ENCODE peak calls at places on chromosomes 13 and 19, in five cellular contexts. One of them, this sample, is unnamed.
A peak's percentile ranks its signal among the peaks of the same experiment; 100 is the strongest.

GRCh38 chr13:48072304-48072703 is 22.6 kb downstream of the MED4 start:
- DNase-seq in gastrocnemius medialis: no peak
- DNase-seq in cardiac fibroblast: peak; percentile 46
- DNase-seq in brain microvascular endothelial cell: no peak
- DNase-seq in GM23338: no peak
- DNase-seq in this sample: no peak

GRCh38 chr19:3942790-3943409 is 10.0 kb downstream of the NMRK2 start:
- DNase-seq in gastrocnemius medialis: peak; percentile 96
- DNase-seq in cardiac fibroblast: peak; percentile 24
- DNase-seq in brain microvascular endothelial cell: no peak
- DNase-seq in GM23338: no peak
- DNase-seq in this sample: no peak

GRCh38 chr19:45424191-45425058 is 708 bp upstream of the ERCC1 start:
- DNase-seq in gastrocnemius medialis: peak; percentile 68
- DNase-seq in cardiac fibroblast: peak; percentile 98
- DNase-seq in brain microvascular endothelial cell: peak; percentile 91
- DNase-seq in GM23338: peak; percentile 82
- DNase-seq in this sample: peak; percentile 49

GRCh38 chr13:21047591-21048282 is 13.6 kb downstream of the LATS2 start:
- DNase-seq in gastrocnemius medialis: no peak
- DNase-seq in cardiac fibroblast: no peak
- DNase-seq in brain microvascular endothelial cell: no peak
- DNase-seq in GM23338: no peak
- DNase-seq in this sample: no peak

GRCh38 chr13:22064854-22065646 is 394.2 kb downstream of the FGF9 start:
- DNase-seq in gastrocnemius medialis: no peak
- DNase-seq in cardiac fibroblast: no peak
- DNase-seq in brain microvascular endothelial cell: no peak
- DNase-seq in GM23338: no peak
- DNase-seq in this sample: no peak

GRCh38 chr19:34482380-34483250 is 1.1 kb downstream of the WTIP start:
- DNase-seq in gastrocnemius medialis: peak; percentile 10
- DNase-seq in cardiac fibroblast: peak; percentile 46
- DNase-seq in brain microvascular endothelial cell: no peak
- DNase-seq in GM23338: peak; percentile 65
- DNase-seq in this sample: no peak

GRCh38 chr13:29589234-29589633 is 6.3 kb downstream of the SLC7A1 start:
- DNase-seq in gastrocnemius medialis: no peak
- DNase-seq in cardiac fibroblast: peak; percentile 42
- DNase-seq in brain microvascular endothelial cell: peak; percentile 33
- DNase-seq in GM23338: no peak
- DNase-seq in this sample: no peak

GRCh38 chr13:42367836-42368235 is 95.9 kb downstream of the AKAP11 start:
- DNase-seq in gastrocnemius medialis: no peak
- DNase-seq in cardiac fibroblast: peak; percentile 38
- DNase-seq in brain microvascular endothelial cell: no peak
- DNase-seq in GM23338: no peak
- DNase-seq in this sample: no peak

GRCh38 chr19:40982594-40983101 is 8.4 kb upstream of the CYP2B6 start:
- DNase-seq in gastrocnemius medialis: no peak
- DNase-seq in cardiac fibroblast: peak; percentile 9
- DNase-seq in brain microvascular endothelial cell: no peak
- DNase-seq in GM23338: peak; percentile 81
- DNase-seq in this sample: no peak

GRCh38 chr13:66859078-66859477 is 371.1 kb downstream of the PCDH9 start:
- DNase-seq in gastrocnemius medialis: no peak
- DNase-seq in cardiac fibroblast: peak; percentile 2
- DNase-seq in brain microvascular endothelial cell: no peak
- DNase-seq in GM23338: no peak
- DNase-seq in this sample: no peak

GRCh38 chr13:46179576-46180368 is 2.2 kb downstream of the LCP1 start:
- DNase-seq in gastrocnemius medialis: peak; percentile 35
- DNase-seq in cardiac fibroblast: no peak
- DNase-seq in brain microvascular endothelial cell: no peak
- DNase-seq in GM23338: no peak
- DNase-seq in this sample: no peak

GRCh38 chr13:113979791-113980471 is 6.1 kb upstream of the C13orf46 start:
- DNase-seq in gastrocnemius medialis: no peak
- DNase-seq in cardiac fibroblast: no peak
- DNase-seq in brain microvascular endothelial cell: no peak
- DNase-seq in GM23338: no peak
- DNase-seq in this sample: no peak

GRCh38 chr19:50450369-50451222 is 17.9 kb downstream of the MYBPC2 start:
- DNase-seq in gastrocnemius medialis: no peak
- DNase-seq in cardiac fibroblast: no peak
- DNase-seq in brain microvascular endothelial cell: no peak
- DNase-seq in GM23338: no peak
- DNase-seq in this sample: no peak

GRCh38 chr19:4115818-4116385 is 8.0 kb downstream of the MAP2K2 start:
- DNase-seq in gastrocnemius medialis: no peak
- DNase-seq in cardiac fibroblast: no peak
- DNase-seq in brain microvascular endothelial cell: no peak
- DNase-seq in GM23338: no peak
- DNase-seq in this sample: no peak

GRCh38 chr19:16659832-16660708 is at the start of gene SMIM7:
- DNase-seq in gastrocnemius medialis: peak; percentile 99
- DNase-seq in cardiac fibroblast: peak; percentile 99
- DNase-seq in brain microvascular endothelial cell: peak; percentile 97
- DNase-seq in GM23338: peak; percentile 99
- DNase-seq in this sample: peak; percentile 97

GRCh38 chr19:50264483-50265186 is 61.2 kb downstream of the MYH14 start:
- DNase-seq in gastrocnemius medialis: no peak
- DNase-seq in cardiac fibroblast: no peak
- DNase-seq in brain microvascular endothelial cell: no peak
- DNase-seq in GM23338: peak; percentile 42
- DNase-seq in this sample: no peak

GRCh38 chr19:4369888-4370260 is 26.5 kb downstream of the MPND start:
- DNase-seq in gastrocnemius medialis: peak; percentile 68
- DNase-seq in cardiac fibroblast: no peak
- DNase-seq in brain microvascular endothelial cell: no peak
- DNase-seq in GM23338: peak; percentile 65
- DNase-seq in this sample: no peak

GRCh38 chr19:42269518-42270345 is 680 bp downstream of the CIC start:
- DNase-seq in gastrocnemius medialis: no peak
- DNase-seq in cardiac fibroblast: peak; percentile 20
- DNase-seq in brain microvascular endothelial cell: no peak
- DNase-seq in GM23338: no peak
- DNase-seq in this sample: no peak

GRCh38 chr19:1041835-1042685 is 2.2 kb downstream of the ABCA7 start:
- DNase-seq in gastrocnemius medialis: peak; percentile 95
- DNase-seq in cardiac fibroblast: peak; percentile 50
- DNase-seq in brain microvascular endothelial cell: no peak
- DNase-seq in GM23338: no peak
- DNase-seq in this sample: no peak

GRCh38 chr19:1045247-1045603 is 5.3 kb downstream of the ABCA7 start:
- DNase-seq in gastrocnemius medialis: peak; percentile 57
- DNase-seq in cardiac fibroblast: no peak
- DNase-seq in brain microvascular endothelial cell: no peak
- DNase-seq in GM23338: peak; percentile 98
- DNase-seq in this sample: no peak

GRCh38 chr19:1040476-1041271 is 767 bp downstream of the ABCA7 start:
- DNase-seq in gastrocnemius medialis: peak; percentile 92
- DNase-seq in cardiac fibroblast: peak; percentile 95
- DNase-seq in brain microvascular endothelial cell: peak; percentile 94
- DNase-seq in GM23338: peak; percentile 98
- DNase-seq in this sample: peak; percentile 86

GRCh38 chr19:1041272-1041834 is 1.4 kb downstream of the ABCA7 start:
- DNase-seq in gastrocnemius medialis: no peak
- DNase-seq in cardiac fibroblast: no peak
- DNase-seq in brain microvascular endothelial cell: no peak
- DNase-seq in GM23338: no peak
- DNase-seq in this sample: no peak

DNA sequence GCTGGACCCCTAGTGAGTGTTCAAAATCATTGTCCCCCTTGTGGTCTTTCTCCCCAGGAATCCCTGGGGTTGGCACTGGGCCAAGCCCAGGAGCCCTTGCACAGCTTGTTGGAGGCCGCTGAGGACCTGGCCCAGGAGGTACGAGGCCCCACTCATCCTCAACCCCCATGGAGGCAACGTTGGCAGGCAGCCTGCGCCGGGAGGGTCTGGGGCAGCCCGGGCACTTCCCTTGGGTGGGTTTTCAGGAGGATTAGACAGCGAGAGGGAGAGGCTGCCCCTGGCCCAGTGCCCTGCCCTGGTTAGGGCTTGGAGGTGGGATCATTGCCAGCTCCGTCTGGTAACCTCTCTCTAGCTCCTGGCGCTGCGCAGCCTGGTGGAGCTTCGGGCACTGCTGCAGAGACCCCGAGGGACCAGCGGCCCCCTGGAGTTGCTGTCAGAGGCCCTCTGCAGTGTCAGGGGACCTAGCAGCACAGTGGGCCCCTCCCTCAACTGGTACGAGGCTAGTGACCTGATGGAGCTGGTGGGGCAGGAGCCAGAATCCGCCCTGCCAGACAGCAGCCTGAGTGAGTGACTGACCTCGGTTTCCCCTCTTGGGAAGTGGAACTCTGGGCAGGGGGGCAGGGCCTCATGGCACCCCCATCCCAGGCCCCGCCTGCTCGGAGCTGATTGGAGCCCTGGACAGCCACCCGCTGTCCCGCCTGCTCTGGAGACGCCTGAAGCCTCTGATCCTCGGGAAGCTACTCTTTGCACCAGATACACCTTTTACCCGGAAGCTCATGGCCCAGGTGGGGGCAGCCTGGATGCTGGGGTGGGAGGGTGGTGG is 3.0 kb downstream of the ABCA7 start:
- DNase-seq in gastrocnemius medialis: no peak
- DNase-seq in cardiac fibroblast: no peak
- DNase-seq in brain microvascular endothelial cell: no peak
- DNase-seq in GM23338: no peak
- DNase-seq in this sample: no peak
- H3K4me3 ChIP-seq in gastrocnemius medialis: no peak overlapping the region
- H3K4me3 ChIP-seq in cardiac fibroblast: no peak overlapping the region
- H3K4me3 ChIP-seq in brain microvascular endothelial cell: no peak overlapping the region
- H3K4me3 ChIP-seq in GM23338: no peak overlapping the region
- H3K4me3 ChIP-seq in this sample: no peak overlapping the region

GRCh38 chr19:19385131-19385899 is 20.2 kb upstream of the GATAD2A start:
- DNase-seq in gastrocnemius medialis: peak; percentile 100
- DNase-seq in cardiac fibroblast: peak; percentile 100
- DNase-seq in brain microvascular endothelial cell: peak; percentile 100
- DNase-seq in GM23338: peak; percentile 99
- DNase-seq in this sample: peak; percentile 100

GRCh38 chr19:19385900-19386339 is 19.6 kb upstream of the GATAD2A start:
- DNase-seq in gastrocnemius medialis: no peak
- DNase-seq in cardiac fibroblast: peak; percentile 42
- DNase-seq in brain microvascular endothelial cell: no peak
- DNase-seq in GM23338: peak; percentile 66
- DNase-seq in this sample: no peak

GRCh38 chr19:19384486-19384885 is 21.0 kb upstream of the GATAD2A start:
- DNase-seq in gastrocnemius medialis: no peak
- DNase-seq in cardiac fibroblast: no peak
- DNase-seq in brain microvascular endothelial cell: no peak
- DNase-seq in GM23338: peak; percentile 43
- DNase-seq in this sample: no peak

GRCh38 chr19:19387108-19387507 is 18.4 kb upstream of the GATAD2A start:
- DNase-seq in gastrocnemius medialis: no peak
- DNase-seq in cardiac fibroblast: no peak
- DNase-seq in brain microvascular endothelial cell: no peak
- DNase-seq in GM23338: no peak
- DNase-seq in this sample: no peak

DNA sequence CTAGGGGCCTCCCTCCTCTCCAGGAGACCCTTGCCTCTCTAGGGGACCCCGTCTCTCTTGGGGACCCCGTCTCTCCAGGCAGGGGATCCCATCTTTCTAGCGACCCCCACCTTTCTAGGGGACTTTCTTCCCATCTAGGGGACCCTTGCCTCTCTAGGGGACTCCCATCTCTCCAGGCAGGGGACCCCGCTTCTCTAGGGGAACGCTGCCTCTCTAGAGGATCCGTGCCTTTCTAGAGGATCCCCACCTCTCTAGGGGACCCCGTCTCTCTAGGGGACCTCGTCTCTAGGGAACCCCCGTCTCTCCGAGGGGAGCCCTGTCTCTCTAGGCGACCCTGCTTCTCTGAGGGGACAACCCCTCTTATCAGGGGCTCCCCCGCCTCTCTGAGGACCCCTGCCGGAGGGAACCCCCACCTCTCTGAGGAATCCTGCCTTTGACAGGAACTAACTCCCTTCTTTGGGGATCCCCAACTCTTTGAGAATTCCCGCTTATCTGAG is 19.1 kb upstream of the GATAD2A start:
- DNase-seq in gastrocnemius medialis: no peak
- DNase-seq in cardiac fibroblast: no peak
- DNase-seq in brain microvascular endothelial cell: no peak
- DNase-seq in GM23338: peak; percentile 52
- DNase-seq in this sample: no peak
- TF ChIP-seq CTCF in gastrocnemius medialis: no peak
- TF ChIP-seq CTCF in cardiac fibroblast: peak; percentile 21
- TF ChIP-seq CTCF in brain microvascular endothelial cell: peak; percentile 45
- TF ChIP-seq CTCF in GM23338: peak; percentile 43
- TF ChIP-seq CTCF in this sample: peak; percentile 35

GRCh38 chr19:18611327-18612050 is 1.2 kb upstream of the TMEM59L start:
- DNase-seq in gastrocnemius medialis: no peak
- DNase-seq in cardiac fibroblast: no peak
- DNase-seq in brain microvascular endothelial cell: no peak
- DNase-seq in GM23338: peak; percentile 76
- DNase-seq in this sample: no peak

GRCh38 chr19:18612772-18613588 is at the start of gene TMEM59L:
- DNase-seq in gastrocnemius medialis: no peak
- DNase-seq in cardiac fibroblast: no peak
- DNase-seq in brain microvascular endothelial cell: no peak
- DNase-seq in GM23338: peak; percentile 65
- DNase-seq in this sample: no peak

GRCh38 chr19:18612051-18612771 is 459 bp upstream of the TMEM59L start:
- DNase-seq in gastrocnemius medialis: no peak
- DNase-seq in cardiac fibroblast: no peak
- DNase-seq in brain microvascular endothelial cell: no peak
- DNase-seq in GM23338: peak; percentile 53
- DNase-seq in this sample: no peak

GRCh38 chr19:18616023-18616422 is 3.4 kb downstream of the TMEM59L start:
- DNase-seq in gastrocnemius medialis: no peak
- DNase-seq in cardiac fibroblast: no peak
- DNase-seq in brain microvascular endothelial cell: no peak
- DNase-seq in GM23338: no peak
- DNase-seq in this sample: no peak

DNA sequence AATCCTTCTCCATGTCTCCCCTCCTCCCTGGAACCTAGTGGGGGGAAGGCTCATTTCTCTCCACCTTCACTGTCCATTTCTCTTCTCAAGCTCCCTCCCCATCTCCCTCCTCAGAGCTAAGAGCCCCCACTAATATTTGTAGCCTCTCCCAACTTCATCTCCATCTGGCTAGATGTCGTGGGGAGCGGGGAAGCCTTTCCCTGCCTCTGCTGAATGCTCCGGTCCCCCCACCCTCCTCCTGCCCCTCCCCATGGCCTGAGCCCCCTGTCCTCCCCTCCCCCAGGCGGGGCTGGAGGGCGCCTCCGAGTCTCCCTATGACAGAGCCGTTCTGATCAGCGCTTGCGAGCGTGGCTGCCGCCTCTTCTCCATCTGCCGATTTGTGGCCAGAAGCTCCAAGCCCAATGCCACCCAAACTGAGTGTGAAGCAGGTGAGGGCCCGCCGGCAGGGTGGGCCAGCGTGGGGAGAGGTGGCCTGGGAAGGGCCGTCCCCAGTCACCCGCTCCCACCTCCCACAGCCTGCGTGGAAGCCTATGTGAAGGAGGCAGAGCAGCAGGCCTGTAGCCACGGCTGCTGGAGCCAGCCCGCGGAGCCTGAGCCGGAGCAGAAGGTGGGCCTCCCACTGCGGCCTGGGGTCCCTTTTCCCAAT is 1.0 kb downstream of the TMEM59L start:
- DNase-seq in gastrocnemius medialis: no peak
- DNase-seq in cardiac fibroblast: no peak
- DNase-seq in brain microvascular endothelial cell: no peak
- DNase-seq in GM23338: peak; percentile 40
- DNase-seq in this sample: no peak
- H3K4me3 ChIP-seq in gastrocnemius medialis: no peak overlapping the region
- H3K4me3 ChIP-seq in cardiac fibroblast: no peak overlapping the region
- H3K4me3 ChIP-seq in brain microvascular endothelial cell: no peak overlapping the region
- H3K4me3 ChIP-seq in GM23338: peak overlapping the region; percentile 76
- H3K4me3 ChIP-seq in this sample: no peak overlapping the region

GRCh38 chr13:103188688-103189326 is 122.6 kb upstream of the SLC10A2 start:
- DNase-seq in gastrocnemius medialis: no peak
- DNase-seq in cardiac fibroblast: peak; percentile 47
- DNase-seq in brain microvascular endothelial cell: no peak
- DNase-seq in GM23338: peak; percentile 57
- DNase-seq in this sample: peak; percentile 44
- TF ChIP-seq CTCF in gastrocnemius medialis: no peak
- TF ChIP-seq CTCF in cardiac fibroblast: peak; percentile 44
- TF ChIP-seq CTCF in brain microvascular endothelial cell: peak; percentile 34
- TF ChIP-seq CTCF in GM23338: no peak
- TF ChIP-seq CTCF in this sample: no peak